ENCODE peak calls at places on chromosomes 13 and 19, in six cellular contexts. One of them, this sample, is unnamed. For H3K9me2, the result is how much of the 10 kb centered on the place peaks cover.

GRCh38 chr13:32932376-32932775 is 83.8 kb upstream of the KL start:
- DNase-seq in PC-9: no peak
- DNase-seq in HCT116: no peak
- DNase-seq in PC-3: no peak
- DNase-seq in GM23248: peak
- DNase-seq in GM23338: no peak
- DNase-seq in this sample: no peak

GRCh38 chr19:2770055-2771013 is 12.7 kb downstream of the SGTA start:
- DNase-seq in PC-9: no peak
- DNase-seq in HCT116: no peak
- DNase-seq in GM23338: no peak
- DNase-seq in PC-3: no peak
- DNase-seq in GM23248: peak
- DNase-seq in this sample: no peak

GRCh38 chr13:21736926-21737325 is 66.1 kb downstream of the FGF9 start:
- DNase-seq in HCT116: no peak
- DNase-seq in GM23338: peak
- DNase-seq in PC-3: no peak
- DNase-seq in GM23248: no peak
- DNase-seq in PC-9: no peak
- DNase-seq in this sample: no peak

GRCh38 chr13:21528616-21529015 is 69.5 kb upstream of the ZDHHC20 start:
- DNase-seq in HCT116: no peak
- DNase-seq in PC-9: no peak
- DNase-seq in PC-3: peak
- DNase-seq in GM23338: no peak
- DNase-seq in GM23248: peak
- DNase-seq in this sample: no peak

GRCh38 chr13:30111810-30112209 is 195.5 kb downstream of the KATNAL1 start:
- DNase-seq in GM23338: peak
- DNase-seq in GM23248: peak
- DNase-seq in PC-3: no peak
- DNase-seq in HCT116: no peak
- DNase-seq in PC-9: no peak
- DNase-seq in this sample: no peak

GRCh38 chr13:50720856-50721663 is 122.4 kb downstream of the DLEU7 start:
- DNase-seq in PC-3: no peak
- DNase-seq in PC-9: no peak
- DNase-seq in GM23248: peak
- DNase-seq in HCT116: no peak
- DNase-seq in GM23338: no peak
- DNase-seq in this sample: no peak

GRCh38 chr19:46963093-46963734 is 56.4 kb upstream of the NPAS1 start:
- DNase-seq in GM23338: no peak
- DNase-seq in PC-9: no peak
- DNase-seq in GM23248: peak
- DNase-seq in HCT116: no peak
- DNase-seq in PC-3: peak
- DNase-seq in this sample: no peak

GRCh38 chr13:35714588-35714987 is 238.1 kb upstream of the MAB21L1 start:
- DNase-seq in PC-3: no peak
- DNase-seq in PC-9: no peak
- DNase-seq in GM23248: no peak
- DNase-seq in GM23338: no peak
- DNase-seq in HCT116: no peak
- DNase-seq in this sample: peak

GRCh38 chr19:54164369-54165068 is 5.0 kb upstream of the LENG1 start:
- DNase-seq in GM23338: peak
- DNase-seq in PC-3: peak
- DNase-seq in GM23248: peak
- DNase-seq in HCT116: peak
- DNase-seq in PC-9: peak
- DNase-seq in this sample: no peak

GRCh38 chr19:18002347-18002850 is 5.6 kb upstream of the ARRDC2 start:
- DNase-seq in PC-9: no peak
- DNase-seq in GM23248: no peak
- DNase-seq in HCT116: no peak
- DNase-seq in GM23338: no peak
- DNase-seq in PC-3: no peak
- DNase-seq in this sample: peak

GRCh38 chr19:51101171-51101865 is 6.9 kb downstream of the CTU1 start:
- DNase-seq in HCT116: no peak
- DNase-seq in GM23338: no peak
- DNase-seq in GM23248: peak
- DNase-seq in PC-9: no peak
- DNase-seq in PC-3: no peak
- DNase-seq in this sample: no peak

GRCh38 chr13:100040196-100040595 is 48.7 kb upstream of the PCCA start:
- DNase-seq in GM23338: no peak
- DNase-seq in GM23248: no peak
- DNase-seq in HCT116: no peak
- DNase-seq in PC-9: no peak
- DNase-seq in PC-3: no peak
- DNase-seq in this sample: no peak

GRCh38 chr13:94416454-94417080 is 62.9 kb downstream of the DCT start:
- DNase-seq in HCT116: peak
- DNase-seq in GM23248: peak
- DNase-seq in GM23338: peak
- DNase-seq in PC-3: peak
- DNase-seq in PC-9: no peak
- DNase-seq in this sample: peak

GRCh38 chr19:5055457-5055776 is 86.5 kb downstream of the KDM4B start:
- DNase-seq in HCT116: no peak
- DNase-seq in GM23248: no peak
- DNase-seq in PC-9: no peak
- DNase-seq in GM23338: no peak
- DNase-seq in PC-3: no peak
- DNase-seq in this sample: no peak

GRCh38 chr19:14674764-14675163 is at the start of gene ADGRE3:
- DNase-seq in GM23338: no peak
- DNase-seq in HCT116: no peak
- DNase-seq in PC-9: peak
- DNase-seq in PC-3: no peak
- DNase-seq in GM23248: peak
- DNase-seq in this sample: no peak

GRCh38 chr19:33804021-33804799 is 7.5 kb downstream of the KCTD15 start:
- DNase-seq in PC-3: peak
- DNase-seq in GM23248: peak
- DNase-seq in HCT116: no peak
- DNase-seq in PC-9: no peak
- DNase-seq in GM23338: no peak
- DNase-seq in this sample: no peak

GRCh38 chr13:35485451-35485850 is 9.0 kb upstream of the MAB21L1 start:
- DNase-seq in GM23338: no peak
- DNase-seq in PC-3: no peak
- DNase-seq in PC-9: no peak
- DNase-seq in HCT116: no peak
- DNase-seq in GM23248: no peak
- DNase-seq in this sample: no peak

GRCh38 chr19:49690656-49691242 is at the start of gene CPT1C:
- DNase-seq in GM23338: peak
- DNase-seq in PC-3: peak
- DNase-seq in GM23248: peak
- DNase-seq in PC-9: no peak
- DNase-seq in HCT116: no peak
- DNase-seq in this sample: peak

GRCh38 chr19:6536138-6536671 is 5.4 kb downstream of the TNFSF9 start:
- DNase-seq in GM23248: peak
- DNase-seq in HCT116: peak
- DNase-seq in PC-9: peak
- DNase-seq in GM23338: peak
- DNase-seq in PC-3: peak
- DNase-seq in this sample: peak

GRCh38 chr19:5293607-5294089 is 47.0 kb downstream of the PTPRS start:
- DNase-seq in PC-9: no peak
- DNase-seq in GM23248: peak
- DNase-seq in GM23338: peak
- DNase-seq in PC-3: peak
- DNase-seq in HCT116: no peak
- DNase-seq in this sample: peak

GRCh38 chr13:80572867-80573266 is 231.9 kb upstream of the SPRY2 start:
- DNase-seq in GM23338: no peak
- DNase-seq in PC-9: no peak
- DNase-seq in PC-3: no peak
- DNase-seq in GM23248: no peak
- DNase-seq in HCT116: no peak
- DNase-seq in this sample: no peak

DNA sequence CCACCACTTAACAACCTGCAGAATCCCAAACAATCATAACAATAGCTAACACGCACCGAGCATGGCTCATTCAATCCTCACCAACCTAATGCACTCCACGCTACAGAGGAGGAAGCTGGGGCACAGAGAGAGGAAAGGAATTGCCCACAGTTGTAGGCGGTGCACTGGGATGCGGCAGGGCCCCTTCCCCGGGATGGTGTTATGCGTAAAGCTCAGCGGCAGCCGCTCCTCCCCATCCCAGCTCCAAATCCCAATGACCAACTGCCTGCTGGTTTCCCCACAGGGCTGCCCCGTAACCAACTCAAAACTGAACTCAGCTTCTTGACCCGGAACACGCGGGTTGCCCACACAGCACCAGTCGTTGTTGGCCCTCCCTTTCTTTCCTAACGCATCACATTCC is 42.2 kb downstream of the SERP2 start:
- DNase-seq in GM23338: peak
- DNase-seq in GM23248: no peak
- DNase-seq in PC-9: no peak
- DNase-seq in PC-3: no peak
- DNase-seq in HCT116: no peak
- DNase-seq in this sample: no peak
- H3K9me2 ChIP-seq in GM23338: under half
- H3K9me2 ChIP-seq in GM23248: under half
- H3K9me2 ChIP-seq in PC-9: under half
- H3K9me2 ChIP-seq in PC-3: under half
- H3K9me2 ChIP-seq in HCT116: under half
- H3K9me2 ChIP-seq in this sample: under half

GRCh38 chr13:49329831-49330545 is 82.3 kb downstream of the CDADC1 start:
- DNase-seq in GM23248: no peak
- DNase-seq in HCT116: no peak
- DNase-seq in PC-9: no peak
- DNase-seq in GM23338: no peak
- DNase-seq in PC-3: no peak
- DNase-seq in this sample: no peak

GRCh38 chr13:49326222-49326917 is 78.6 kb downstream of the CDADC1 start:
- DNase-seq in GM23248: no peak
- DNase-seq in HCT116: no peak
- DNase-seq in PC-9: no peak
- DNase-seq in PC-3: no peak
- DNase-seq in GM23338: no peak
- DNase-seq in this sample: no peak

GRCh38 chr13:49330546-49330864 is 82.8 kb downstream of the CDADC1 start:
- DNase-seq in HCT116: no peak
- DNase-seq in PC-9: no peak
- DNase-seq in GM23338: no peak
- DNase-seq in PC-3: no peak
- DNase-seq in GM23248: no peak
- DNase-seq in this sample: no peak
- H3K9me2 ChIP-seq in HCT116: under half
- H3K9me2 ChIP-seq in PC-9: under half
- H3K9me2 ChIP-seq in GM23338: under half
- H3K9me2 ChIP-seq in PC-3: under half
- H3K9me2 ChIP-seq in GM23248: under half
- H3K9me2 ChIP-seq in this sample: under half

GRCh38 chr13:38391341-38391740 is 41.7 kb downstream of the UFM1 start:
- DNase-seq in PC-9: no peak
- DNase-seq in GM23248: no peak
- DNase-seq in HCT116: no peak
- DNase-seq in PC-3: no peak
- DNase-seq in GM23338: no peak
- DNase-seq in this sample: no peak
- H3K9me2 ChIP-seq in PC-9: under half
- H3K9me2 ChIP-seq in GM23248: under half
- H3K9me2 ChIP-seq in HCT116: under half
- H3K9me2 ChIP-seq in PC-3: under half
- H3K9me2 ChIP-seq in GM23338: under half
- H3K9me2 ChIP-seq in this sample: under half

GRCh38 chr19:37950471-37951175 is 43.6 kb downstream of the SIPA1L3 start:
- DNase-seq in PC-3: no peak
- DNase-seq in GM23338: peak
- DNase-seq in GM23248: no peak
- DNase-seq in HCT116: no peak
- DNase-seq in PC-9: no peak
- DNase-seq in this sample: no peak
- H3K9me2 ChIP-seq in PC-3: under half
- H3K9me2 ChIP-seq in GM23338: under half
- H3K9me2 ChIP-seq in GM23248: under half
- H3K9me2 ChIP-seq in HCT116: under half
- H3K9me2 ChIP-seq in PC-9: under half
- H3K9me2 ChIP-seq in this sample: under half

GRCh38 chr19:11267316-11268085 is 5.2 kb upstream of the DOCK6 start:
- DNase-seq in GM23338: no peak
- DNase-seq in PC-9: no peak
- DNase-seq in GM23248: no peak
- DNase-seq in PC-3: no peak
- DNase-seq in HCT116: no peak
- DNase-seq in this sample: no peak

GRCh38 chr19:11268783-11269267 is 6.5 kb upstream of the DOCK6 start:
- DNase-seq in GM23338: no peak
- DNase-seq in HCT116: no peak
- DNase-seq in GM23248: peak
- DNase-seq in PC-9: no peak
- DNase-seq in PC-3: peak
- DNase-seq in this sample: peak

GRCh38 chr19:11265785-11266236 is 3.5 kb upstream of the DOCK6 start:
- DNase-seq in HCT116: peak
- DNase-seq in PC-9: peak
- DNase-seq in GM23338: no peak
- DNase-seq in GM23248: peak
- DNase-seq in PC-3: peak
- DNase-seq in this sample: no peak

GRCh38 chr19:11273288-11273687 is 11.0 kb upstream of the DOCK6 start:
- DNase-seq in GM23248: no peak
- DNase-seq in PC-3: no peak
- DNase-seq in HCT116: no peak
- DNase-seq in PC-9: no peak
- DNase-seq in GM23338: no peak
- DNase-seq in this sample: no peak

DNA sequence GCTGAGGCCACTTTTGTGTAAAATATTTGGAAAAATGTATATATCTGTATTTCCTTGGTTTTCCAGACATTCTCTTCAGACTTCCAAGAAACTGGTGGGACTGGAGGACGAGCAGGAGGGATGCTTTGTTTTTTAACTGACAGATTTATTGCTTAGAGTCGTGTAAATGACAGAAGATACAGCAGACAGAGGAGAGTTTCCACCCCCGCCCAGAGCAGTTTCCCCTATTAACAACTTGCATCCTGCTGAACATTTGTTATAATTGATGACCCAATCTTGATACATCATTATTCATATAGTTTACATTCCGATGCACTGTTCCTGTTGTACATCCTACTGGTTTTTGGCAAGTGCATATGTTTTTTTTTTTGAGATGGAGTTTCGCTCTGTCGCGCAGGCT is 7.1 kb upstream of the DOCK6 start:
- DNase-seq in PC-3: peak
- DNase-seq in HCT116: no peak
- DNase-seq in PC-9: no peak
- DNase-seq in GM23248: peak
- DNase-seq in GM23338: no peak
- DNase-seq in this sample: no peak
- H3K9me2 ChIP-seq in PC-3: under half
- H3K9me2 ChIP-seq in HCT116: under half
- H3K9me2 ChIP-seq in PC-9: under half
- H3K9me2 ChIP-seq in GM23248: under half
- H3K9me2 ChIP-seq in GM23338: under half
- H3K9me2 ChIP-seq in this sample: under half